ENCODE peak calls at places on chromosome 2, in seven cellular contexts. F is lung; B is ovary; O is CD4-positive, alpha-beta memory T cell; M is uterus; V is cardiac muscle cell; G is aorta. N is an unnamed sample. For H3K4me1, the result is how much of the 10 kb centered on the place peaks cover.

GRCh38 chr2:60556998-60557955 is 3.8 kb upstream of the BCL11A start:
- DNase-seq in F (no peak), B (no peak), O (no peak), M (no peak), V (peak), G (no peak), N (peak)

GRCh38 chr2:138079976-138080375 is 115.7 kb downstream of the HNMT start:
- DNase-seq in F (no peak), B (no peak), O (no peak), M (no peak), V (no peak), G (no peak), N (no peak)

GRCh38 chr2:176334729-176335128 is 65.5 kb downstream of the MTX2 start:
- DNase-seq in F (no peak), B (no peak), O (no peak), M (no peak), V (no peak), G (no peak), N (no peak)

GRCh38 chr2:145114726-145115125 is 594.8 kb upstream of the ZEB2 start:
- DNase-seq in F (no peak), B (no peak), O (no peak), M (no peak), V (no peak), G (no peak), N (no peak)

GRCh38 chr2:119741001-119741400 is 18.7 kb upstream of the PTPN4 start:
- DNase-seq in F (no peak), B (no peak), O (no peak), M (no peak), V (no peak), G (no peak), N (no peak)

GRCh38 chr2:12797815-12798214 is 81.1 kb downstream of the TRIB2 start:
- DNase-seq in F (no peak), B (no peak), O (no peak), M (no peak), V (peak), G (no peak), N (no peak)

GRCh38 chr2:71277536-71278103 is 50.7 kb upstream of the PAIP2B start:
- DNase-seq in F (no peak), B (no peak), O (no peak), M (no peak), V (peak), G (peak), N (peak)

GRCh38 chr2:215409331-215410127 is 26.3 kb downstream of the FN1 start:
- DNase-seq in F (no peak), B (no peak), O (no peak), M (no peak), V (no peak), G (no peak), N (no peak)

GRCh38 chr2:121902171-121902591 is 146.7 kb downstream of the TSN start:
- DNase-seq in F (no peak), B (peak), O (no peak), M (no peak), V (peak), G (no peak), N (no peak)

GRCh38 chr2:99545622-99546021 is 55.8 kb upstream of the REV1 start:
- DNase-seq in F (no peak), B (no peak), O (no peak), M (no peak), V (no peak), G (no peak), N (peak)

GRCh38 chr2:207676827-207677354 is 34.5 kb upstream of the CCNYL1 start:
- DNase-seq in F (no peak), B (no peak), O (no peak), M (no peak), V (peak), G (no peak), N (no peak)

GRCh38 chr2:32716598-32716997 is 88.7 kb downstream of the TTC27 start:
- DNase-seq in F (no peak), B (no peak), O (no peak), M (no peak), V (no peak), G (no peak), N (no peak)
- H3K4me3 ChIP-seq in F (no peak), B (no peak), O (no peak), M (no peak), V (no peak), G (no peak), N (no peak)

GRCh38 chr2:54724150-54724559 is 693 bp downstream of the EML6 start:
- DNase-seq in F (no peak), B (no peak), O (no peak), M (no peak), V (no peak), G (no peak), N (no peak)
- H3K4me1 ChIP-seq in F (under half), B (under half), O (under half), M (under half), V (under half), G (under half), N (under half)

GRCh38 chr2:241038374-241039180 is 40.2 kb downstream of the SNED1 start:
- DNase-seq in F (peak), B (no peak), O (no peak), M (no peak), V (no peak), G (no peak), N (no peak)

GRCh38 chr2:241036397-241036963 is 38.1 kb downstream of the SNED1 start:
- DNase-seq in F (peak), B (no peak), O (peak), M (no peak), V (peak), G (no peak), N (no peak)

GRCh38 chr2:241035818-241036396 is 37.5 kb downstream of the SNED1 start:
- DNase-seq in F (no peak), B (no peak), O (peak), M (no peak), V (no peak), G (no peak), N (no peak)

GRCh38 chr2:241037498-241037897 is 39.1 kb downstream of the SNED1 start:
- DNase-seq in F (no peak), B (no peak), O (no peak), M (no peak), V (no peak), G (no peak), N (no peak)

DNA sequence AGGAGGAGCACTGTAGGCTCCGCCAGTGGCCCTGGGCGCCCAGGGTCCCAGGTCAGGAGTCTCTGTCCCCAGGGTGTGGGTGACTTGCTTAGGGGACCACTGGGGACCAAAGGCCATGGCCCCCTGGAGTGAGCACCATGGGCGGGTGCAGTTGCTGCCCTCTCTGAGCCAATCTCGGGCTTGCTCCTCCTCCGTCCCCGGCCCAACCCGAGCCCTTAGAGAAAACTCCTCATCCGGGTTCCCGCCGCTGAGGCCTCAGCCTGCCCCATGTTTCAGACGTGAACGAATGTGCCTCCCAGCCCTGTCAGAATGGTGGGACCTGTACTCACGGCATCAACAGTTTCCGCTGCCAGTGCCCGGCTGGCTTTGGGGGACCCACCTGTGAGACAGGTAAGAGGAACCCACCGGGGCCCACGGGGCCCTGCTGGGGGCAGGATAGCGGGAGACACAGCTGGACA is 38.6 kb downstream of the SNED1 start:
- DNase-seq in F (peak), B (no peak), O (no peak), M (no peak), V (no peak), G (no peak), N (no peak)
- H3K4me3 ChIP-seq in F (no peak), B (no peak), O (peak), M (no peak), V (peak), G (no peak), N (no peak)

GRCh38 chr2:27171351-27171848 is 22.6 kb downstream of the TCF23 start:
- DNase-seq in F (no peak), B (no peak), O (no peak), M (no peak), V (no peak), G (no peak), N (no peak)
- H3K4me1 ChIP-seq in F (under half), B (under half), O (under half), M (under half), V (under half), G (under half), N (under half)

GRCh38 chr2:73068147-73068546 is 3.4 kb downstream of the SFXN5 start:
- DNase-seq in F (no peak), B (no peak), O (no peak), M (no peak), V (no peak), G (no peak), N (no peak)

GRCh38 chr2:73070651-73071451 is 661 bp downstream of the SFXN5 start:
- DNase-seq in F (peak), B (peak), O (peak), M (peak), V (peak), G (peak), N (peak)

GRCh38 chr2:73067043-73067442 is 4.5 kb downstream of the SFXN5 start:
- DNase-seq in F (no peak), B (no peak), O (no peak), M (no peak), V (no peak), G (no peak), N (no peak)

GRCh38 chr2:73069855-73070650 is 1.5 kb downstream of the SFXN5 start:
- DNase-seq in F (no peak), B (no peak), O (no peak), M (no peak), V (no peak), G (no peak), N (peak)

DNA sequence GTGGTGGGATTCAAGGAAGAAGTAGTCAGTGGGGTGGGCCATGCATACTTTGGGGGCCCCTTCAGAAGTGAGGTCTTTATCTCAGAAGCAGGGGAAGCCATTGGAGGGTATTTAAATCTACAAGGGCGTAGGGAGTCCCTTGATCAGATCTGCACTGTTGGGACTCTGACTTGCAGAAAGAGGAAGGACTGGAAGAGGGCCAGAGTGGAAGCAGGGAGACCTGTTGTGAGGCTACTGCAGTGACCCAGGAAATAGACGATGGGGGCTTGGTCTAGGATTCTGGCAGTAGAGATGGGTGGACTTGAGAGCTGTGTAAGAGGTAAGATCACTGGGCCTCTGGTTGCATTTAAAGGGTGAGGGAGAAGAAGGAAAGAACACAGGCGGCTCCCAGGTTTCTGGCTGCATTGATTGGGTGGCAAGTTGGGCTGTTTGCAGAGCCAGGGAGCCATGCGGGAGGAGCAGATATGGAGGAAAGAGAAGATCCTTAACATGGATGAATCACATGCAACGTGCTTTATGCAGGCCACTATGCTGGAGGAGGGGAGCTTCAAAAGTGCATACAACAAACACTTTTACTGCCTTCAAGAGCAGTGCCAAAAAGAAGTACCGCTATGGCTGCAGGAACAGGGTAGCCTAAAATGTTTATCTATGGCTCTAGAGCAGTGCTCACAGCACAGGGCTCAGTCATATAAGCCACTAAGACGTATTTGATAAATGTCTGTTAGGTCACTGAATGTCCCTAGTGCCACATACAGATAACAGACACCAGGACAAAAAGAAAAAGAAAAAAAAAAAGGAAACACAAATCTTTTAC is 2.3 kb downstream of the SFXN5 start:
- DNase-seq in F (no peak), B (no peak), O (no peak), M (no peak), V (peak), G (no peak), N (no peak)
- H3K4me3 ChIP-seq in F (no peak), B (no peak), O (peak), M (peak), V (peak), G (no peak), N (peak)

GRCh38 chr2:72920317-72921087 is 3.2 kb downstream of the EMX1 start:
- DNase-seq in F (no peak), B (no peak), O (peak), M (no peak), V (peak), G (no peak), N (no peak)
- H3K4me1 ChIP-seq in F (under half), B (under half), O (under half), M (under half), V (under half), G (under half), N (under half)

GRCh38 chr2:217979151-217979811 is 23.5 kb downstream of the TNS1 start:
- DNase-seq in F (no peak), B (peak), O (no peak), M (peak), V (peak), G (no peak), N (no peak)
- H3K4me3 ChIP-seq in F (peak), B (peak), O (no peak), M (peak), V (peak), G (peak), N (no peak)

GRCh38 chr2:233062946-233063268 is 2.8 kb downstream of the INPP5D start:
- DNase-seq in F (no peak), B (no peak), O (no peak), M (no peak), V (no peak), G (no peak), N (no peak)
- H3K4me1 ChIP-seq in F (under half), B (under half), O (half or more), M (under half), V (under half), G (under half), N (under half)

DNA sequence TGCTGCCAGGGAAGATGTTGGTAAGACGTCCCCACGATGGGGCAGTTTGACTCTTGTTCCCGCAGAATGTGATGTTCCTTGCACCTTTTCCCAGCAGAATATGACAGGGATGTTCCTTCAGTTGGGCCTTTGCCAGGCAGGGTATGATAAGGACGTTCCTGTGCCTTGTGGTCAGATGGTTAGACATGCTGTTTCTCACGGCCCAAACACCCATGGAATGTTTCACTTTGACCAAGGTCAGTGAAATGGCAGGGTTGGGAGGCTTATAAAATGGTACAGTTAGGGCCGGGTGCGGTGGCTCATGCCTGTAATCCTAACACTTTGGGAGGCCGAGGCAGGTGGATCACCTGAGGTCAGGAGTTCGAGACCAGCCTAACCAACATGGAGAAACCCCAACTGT is 40.3 kb upstream of the YPEL5 start:
- DNase-seq in F (no peak), B (no peak), O (no peak), M (no peak), V (peak), G (no peak), N (no peak)
- H3K4me3 ChIP-seq in F (no peak), B (no peak), O (no peak), M (no peak), V (no peak), G (no peak), N (no peak)